ENCODE peak calls at places on chromosomes 16 and 17, in eight cellular contexts. X, V, P, O, Z, B, M and S are unnamed samples.
A peak's percentile ranks its signal among the peaks of the same experiment; 100 is the strongest.

GRCh38 chr16:88005148-88005547 is 53.9 kb downstream of the BANP start:
- DNase-seq in X (no peak), V (no peak), P (no peak), O (no peak), Z (no peak), B (no peak), M (no peak), S (no peak)

GRCh38 chr17:81589612-81590011 is 37.5 kb upstream of the FAAP100 start:
- DNase-seq in X (no peak), V (no peak), P (no peak), O (no peak), Z (no peak), B (no peak), M (no peak), S (no peak)

GRCh38 chr17:77778636-77779524 is 179.6 kb upstream of the TNRC6C start:
- DNase-seq in X (peak; percentile 85), V (no peak), P (peak; percentile 80), O (no peak), Z (peak; percentile 86), B (no peak), M (peak; percentile 34), S (peak; percentile 95)

GRCh38 chr16:27204232-27204915 is 1.0 kb downstream of the KDM8 start:
- DNase-seq in X (no peak), V (no peak), P (peak; percentile 70), O (no peak), Z (no peak), B (no peak), M (no peak), S (no peak)

GRCh38 chr16:84607694-84608093 is 10.2 kb downstream of the COTL1 start:
- DNase-seq in X (no peak), V (peak; percentile 49), P (no peak), O (no peak), Z (no peak), B (no peak), M (no peak), S (peak; percentile 69)

GRCh38 chr16:62079236-62079635 is 43.0 kb upstream of the CDH8 start:
- DNase-seq in X (no peak), V (no peak), P (peak; percentile 16), O (no peak), Z (no peak), B (no peak), M (no peak), S (no peak)

GRCh38 chr17:75246404-75246803 is 15.0 kb downstream of the GGA3 start:
- DNase-seq in X (no peak), V (no peak), P (no peak), O (no peak), Z (no peak), B (no peak), M (no peak), S (no peak)

GRCh38 chr16:50505714-50506542 is 42.3 kb upstream of the NKD1 start:
- DNase-seq in X (no peak), V (no peak), P (peak; percentile 88), O (no peak), Z (no peak), B (no peak), M (no peak), S (no peak)

GRCh38 chr17:59848778-59849177 is 44.0 kb downstream of the TUBD1 start:
- DNase-seq in X (no peak), V (peak; percentile 60), P (peak; percentile 23), O (no peak), Z (no peak), B (no peak), M (peak; percentile 77), S (peak; percentile 22)

GRCh38 chr17:48213797-48214196 is 106.2 kb downstream of the SNX11 start:
- DNase-seq in X (no peak), V (no peak), P (peak; percentile 96), O (no peak), Z (no peak), B (no peak), M (no peak), S (no peak)

GRCh38 chr17:29574732-29575510 is 6.4 kb downstream of the TP53I13 start:
- DNase-seq in X (no peak), V (no peak), P (no peak), O (no peak), Z (no peak), B (no peak), M (no peak), S (peak; percentile 10)

GRCh38 chr17:21419299-21420239 is 43.4 kb downstream of the KCNJ12 start:
- DNase-seq in X (no peak), V (peak; percentile 20), P (no peak), O (no peak), Z (no peak), B (peak; percentile 37), M (no peak), S (no peak)

GRCh38 chr17:39294060-39294459 is 68.3 kb upstream of the STAC2 start:
- DNase-seq in X (no peak), V (no peak), P (no peak), O (no peak), Z (no peak), B (no peak), M (no peak), S (no peak)

GRCh38 chr17:8137645-8138342 is 13.9 kb upstream of the HES7 start:
- DNase-seq in X (no peak), V (no peak), P (peak; percentile 4), O (no peak), Z (no peak), B (no peak), M (no peak), S (no peak)